ENCODE peak calls at places on chromosomes 2 and 18, in four cellular contexts. B, M, H and E are unnamed samples.

GRCh38 chr2:197498937-197499593 is 575 bp downstream of the HSPD1 start:
- DNase-seq in M (no peak), B (peak), H (no peak), E (no peak)

GRCh38 chr2:188322569-188323531 is 31.2 kb downstream of the GULP1 start:
- DNase-seq in B (no peak), H (no peak), M (no peak), E (no peak)

GRCh38 chr2:239311132-239312040 is 89.4 kb downstream of the HDAC4 start:
- DNase-seq in M (no peak), H (no peak), B (peak), E (no peak)

GRCh38 chr18:58862851-58863538 is 1.7 kb upstream of the ZNF532 start:
- DNase-seq in M (no peak), H (no peak), B (peak), E (no peak)

GRCh38 chr2:175836361-175836760 is 165.7 kb downstream of the LNPK start:
- DNase-seq in H (no peak), M (no peak), B (no peak), E (no peak)

GRCh38 chr2:222708274-222708710 is 36.8 kb downstream of the MOGAT1 start:
- DNase-seq in H (no peak), B (peak), M (no peak), E (no peak)

GRCh38 chr2:151120016-151120415 is 141.6 kb downstream of the RBM43 start:
- DNase-seq in H (no peak), B (no peak), M (no peak), E (no peak)

GRCh38 chr18:32343634-32344033 is 127.0 kb downstream of the GAREM1 start:
- DNase-seq in M (no peak), B (no peak), H (no peak), E (no peak)

GRCh38 chr2:200479617-200480292 is 30.1 kb downstream of the KCTD18 start:
- DNase-seq in M (peak), B (no peak), H (no peak), E (peak)

GRCh38 chr18:331231-331771 is 63.5 kb upstream of the THOC1 start:
- DNase-seq in B (no peak), M (no peak), H (no peak), E (no peak)

GRCh38 chr2:222436040-222436413 is 11.7 kb downstream of the SGPP2 start:
- DNase-seq in B (no peak), H (no peak), M (no peak), E (no peak)

GRCh38 chr2:223046470-223047053 is 5.4 kb upstream of the KCNE4 start:
- DNase-seq in H (no peak), M (no peak), B (no peak), E (no peak)

GRCh38 chr2:181546086-181546485 is 88.9 kb downstream of the ITGA4 start:
- DNase-seq in B (no peak), M (no peak), H (peak), E (peak)

GRCh38 chr2:203579131-203579643 is 44.1 kb upstream of the RAPH1 start:
- DNase-seq in H (peak), B (peak), M (no peak), E (peak)

GRCh38 chr2:205161156-205161555 is 521.1 kb upstream of the NRP2 start:
- DNase-seq in H (no peak), M (no peak), B (no peak), E (peak)

GRCh38 chr2:20723543-20723942 is 56.6 kb downstream of the GDF7 start:
- DNase-seq in B (no peak), H (peak), M (peak), E (no peak)

GRCh38 chr2:100270381-100271146 is 51.7 kb downstream of the LONRF2 start:
- DNase-seq in B (no peak), H (no peak), M (no peak), E (no peak)

GRCh38 chr2:150620371-150620770 is 132.9 kb upstream of the RND3 start:
- DNase-seq in B (no peak), M (no peak), H (no peak), E (no peak)

GRCh38 chr2:178683877-178684276 is 123.3 kb downstream of the TTN start:
- DNase-seq in M (no peak), H (no peak), B (no peak), E (no peak)